ENCODE peak calls at places on chromosomes 3 and 15, in ten cellular contexts. One of them, this sample, is unnamed.

GRCh38 chr15:56528136-56528535 is 63.2 kb upstream of the MNS1 start:
- DNase-seq in ovary: no peak
- DNase-seq in GM12864: no peak
- DNase-seq in omental fat pad: no peak
- DNase-seq in fibroblast of lung: no peak
- DNase-seq in Peyer's patch: no peak
- DNase-seq in retinal pigment epithelial cell: no peak
- DNase-seq in cardiac fibroblast: peak; percentile 32
- DNase-seq in nephron progenitor cell: no peak
- DNase-seq in WTC11: no peak
- DNase-seq in this sample: no peak

GRCh38 chr3:121957674-121958419 is 63.6 kb downstream of the SLC15A2 start:
- DNase-seq in WTC11: no peak
- DNase-seq in nephron progenitor cell: no peak
- DNase-seq in ovary: no peak
- DNase-seq in omental fat pad: no peak
- DNase-seq in GM12864: no peak
- DNase-seq in Peyer's patch: no peak
- DNase-seq in retinal pigment epithelial cell: no peak
- DNase-seq in cardiac fibroblast: no peak
- DNase-seq in fibroblast of lung: no peak
- DNase-seq in this sample: no peak

GRCh38 chr15:89003865-89004725 is 84.2 kb upstream of the ABHD2 start:
- DNase-seq in ovary: no peak
- DNase-seq in cardiac fibroblast: peak; percentile 78
- DNase-seq in nephron progenitor cell: peak; percentile 45
- DNase-seq in GM12864: no peak
- DNase-seq in Peyer's patch: no peak
- DNase-seq in retinal pigment epithelial cell: no peak
- DNase-seq in WTC11: peak; percentile 71
- DNase-seq in fibroblast of lung: peak; percentile 59
- DNase-seq in omental fat pad: no peak
- DNase-seq in this sample: peak; percentile 36

GRCh38 chr3:197500812-197501211 is 55.0 kb downstream of the BDH1 start:
- DNase-seq in fibroblast of lung: no peak
- DNase-seq in nephron progenitor cell: no peak
- DNase-seq in ovary: no peak
- DNase-seq in Peyer's patch: no peak
- DNase-seq in GM12864: no peak
- DNase-seq in WTC11: no peak
- DNase-seq in cardiac fibroblast: no peak
- DNase-seq in omental fat pad: no peak
- DNase-seq in retinal pigment epithelial cell: no peak
- DNase-seq in this sample: peak; percentile 12

GRCh38 chr3:49158108-49158709 is 7.9 kb downstream of the CCDC71 start:
- DNase-seq in fibroblast of lung: no peak
- DNase-seq in nephron progenitor cell: peak; percentile 48
- DNase-seq in cardiac fibroblast: no peak
- DNase-seq in retinal pigment epithelial cell: no peak
- DNase-seq in ovary: no peak
- DNase-seq in WTC11: peak; percentile 72
- DNase-seq in Peyer's patch: peak; percentile 89
- DNase-seq in omental fat pad: no peak
- DNase-seq in GM12864: no peak
- DNase-seq in this sample: peak; percentile 49

GRCh38 chr15:38873151-38873550 is 308.5 kb upstream of the RASGRP1 start:
- DNase-seq in nephron progenitor cell: no peak
- DNase-seq in WTC11: peak; percentile 16
- DNase-seq in retinal pigment epithelial cell: no peak
- DNase-seq in cardiac fibroblast: no peak
- DNase-seq in ovary: no peak
- DNase-seq in Peyer's patch: no peak
- DNase-seq in fibroblast of lung: no peak
- DNase-seq in omental fat pad: no peak
- DNase-seq in GM12864: no peak
- DNase-seq in this sample: no peak

GRCh38 chr3:147937341-147937740 is 528.2 kb downstream of the ZIC1 start:
- DNase-seq in GM12864: no peak
- DNase-seq in cardiac fibroblast: no peak
- DNase-seq in Peyer's patch: no peak
- DNase-seq in nephron progenitor cell: no peak
- DNase-seq in omental fat pad: no peak
- DNase-seq in ovary: no peak
- DNase-seq in retinal pigment epithelial cell: peak; percentile 5
- DNase-seq in WTC11: no peak
- DNase-seq in fibroblast of lung: peak; percentile 59
- DNase-seq in this sample: no peak

GRCh38 chr15:84400820-84401219 is 165.2 kb downstream of the GOLGA6L4 start:
- DNase-seq in retinal pigment epithelial cell: no peak
- DNase-seq in Peyer's patch: no peak
- DNase-seq in omental fat pad: no peak
- DNase-seq in ovary: peak; percentile 24
- DNase-seq in fibroblast of lung: no peak
- DNase-seq in cardiac fibroblast: no peak
- DNase-seq in WTC11: no peak
- DNase-seq in nephron progenitor cell: no peak
- DNase-seq in GM12864: no peak
- DNase-seq in this sample: no peak

GRCh38 chr3:175980731-175981130 is 1121.6 kb downstream of the NAALADL2 start:
- DNase-seq in cardiac fibroblast: peak; percentile 2
- DNase-seq in Peyer's patch: no peak
- DNase-seq in nephron progenitor cell: no peak
- DNase-seq in ovary: no peak
- DNase-seq in fibroblast of lung: peak; percentile 22
- DNase-seq in WTC11: no peak
- DNase-seq in retinal pigment epithelial cell: no peak
- DNase-seq in omental fat pad: no peak
- DNase-seq in GM12864: no peak
- DNase-seq in this sample: no peak

GRCh38 chr15:56366211-56366610 is 985 bp downstream of the TEX9 start:
- DNase-seq in ovary: no peak
- DNase-seq in omental fat pad: no peak
- DNase-seq in fibroblast of lung: no peak
- DNase-seq in GM12864: no peak
- DNase-seq in Peyer's patch: no peak
- DNase-seq in WTC11: no peak
- DNase-seq in nephron progenitor cell: no peak
- DNase-seq in cardiac fibroblast: no peak
- DNase-seq in retinal pigment epithelial cell: no peak
- DNase-seq in this sample: no peak

GRCh38 chr15:48177383-48177874 is 666 bp downstream of the MYEF2 start:
- DNase-seq in nephron progenitor cell: no peak
- DNase-seq in fibroblast of lung: peak; percentile 70
- DNase-seq in omental fat pad: no peak
- DNase-seq in GM12864: peak; percentile 18
- DNase-seq in retinal pigment epithelial cell: peak; percentile 18
- DNase-seq in ovary: no peak
- DNase-seq in WTC11: no peak
- DNase-seq in cardiac fibroblast: peak; percentile 59
- DNase-seq in Peyer's patch: no peak
- DNase-seq in this sample: peak; percentile 40

GRCh38 chr15:72685925-72686794 is at the start of the genes BBS4 and HIGD2B:
- DNase-seq in Peyer's patch: peak; percentile 95
- DNase-seq in ovary: peak; percentile 89
- DNase-seq in GM12864: peak; percentile 75
- DNase-seq in omental fat pad: peak; percentile 63
- DNase-seq in retinal pigment epithelial cell: peak; percentile 69
- DNase-seq in WTC11: peak; percentile 89
- DNase-seq in cardiac fibroblast: peak; percentile 87
- DNase-seq in nephron progenitor cell: peak; percentile 90
- DNase-seq in fibroblast of lung: peak; percentile 87
- DNase-seq in this sample: peak; percentile 81

GRCh38 chr3:54951405-54951804 is 23.5 kb upstream of the LRTM1 start:
- DNase-seq in cardiac fibroblast: peak; percentile 92
- DNase-seq in WTC11: peak; percentile 73
- DNase-seq in Peyer's patch: peak; percentile 59
- DNase-seq in GM12864: no peak
- DNase-seq in retinal pigment epithelial cell: peak; percentile 56
- DNase-seq in nephron progenitor cell: peak; percentile 72
- DNase-seq in fibroblast of lung: peak; percentile 93
- DNase-seq in omental fat pad: peak; percentile 23
- DNase-seq in ovary: peak; percentile 88
- DNase-seq in this sample: no peak

GRCh38 chr3:105401254-105401653 is 34.5 kb downstream of the ALCAM start:
- DNase-seq in cardiac fibroblast: no peak
- DNase-seq in Peyer's patch: no peak
- DNase-seq in retinal pigment epithelial cell: no peak
- DNase-seq in nephron progenitor cell: no peak
- DNase-seq in omental fat pad: no peak
- DNase-seq in GM12864: no peak
- DNase-seq in WTC11: no peak
- DNase-seq in ovary: no peak
- DNase-seq in fibroblast of lung: no peak
- DNase-seq in this sample: no peak

GRCh38 chr3:191068946-191069813 is 129.9 kb upstream of the OSTN start:
- DNase-seq in nephron progenitor cell: no peak
- DNase-seq in GM12864: no peak
- DNase-seq in cardiac fibroblast: peak; percentile 80
- DNase-seq in retinal pigment epithelial cell: no peak
- DNase-seq in omental fat pad: no peak
- DNase-seq in WTC11: no peak
- DNase-seq in ovary: no peak
- DNase-seq in fibroblast of lung: no peak
- DNase-seq in Peyer's patch: no peak
- DNase-seq in this sample: no peak

GRCh38 chr3:51083490-51083889 is 301.6 kb upstream of the MANF start:
- DNase-seq in retinal pigment epithelial cell: no peak
- DNase-seq in WTC11: no peak
- DNase-seq in GM12864: no peak
- DNase-seq in fibroblast of lung: no peak
- DNase-seq in omental fat pad: no peak
- DNase-seq in ovary: no peak
- DNase-seq in cardiac fibroblast: no peak
- DNase-seq in nephron progenitor cell: no peak
- DNase-seq in Peyer's patch: no peak
- DNase-seq in this sample: no peak

GRCh38 chr15:69578792-69579587 is 126.4 kb downstream of the RPLP1 start:
- DNase-seq in WTC11: no peak
- DNase-seq in ovary: no peak
- DNase-seq in Peyer's patch: peak; percentile 89
- DNase-seq in GM12864: no peak
- DNase-seq in nephron progenitor cell: no peak
- DNase-seq in retinal pigment epithelial cell: no peak
- DNase-seq in fibroblast of lung: peak; percentile 52
- DNase-seq in cardiac fibroblast: no peak
- DNase-seq in omental fat pad: no peak
- DNase-seq in this sample: no peak

GRCh38 chr3:136114421-136114820 is 81.7 kb downstream of the MSL2 start:
- DNase-seq in nephron progenitor cell: no peak
- DNase-seq in fibroblast of lung: peak; percentile 78
- DNase-seq in ovary: no peak
- DNase-seq in WTC11: no peak
- DNase-seq in retinal pigment epithelial cell: no peak
- DNase-seq in Peyer's patch: no peak
- DNase-seq in cardiac fibroblast: no peak
- DNase-seq in omental fat pad: no peak
- DNase-seq in GM12864: no peak
- DNase-seq in this sample: no peak

DNA sequence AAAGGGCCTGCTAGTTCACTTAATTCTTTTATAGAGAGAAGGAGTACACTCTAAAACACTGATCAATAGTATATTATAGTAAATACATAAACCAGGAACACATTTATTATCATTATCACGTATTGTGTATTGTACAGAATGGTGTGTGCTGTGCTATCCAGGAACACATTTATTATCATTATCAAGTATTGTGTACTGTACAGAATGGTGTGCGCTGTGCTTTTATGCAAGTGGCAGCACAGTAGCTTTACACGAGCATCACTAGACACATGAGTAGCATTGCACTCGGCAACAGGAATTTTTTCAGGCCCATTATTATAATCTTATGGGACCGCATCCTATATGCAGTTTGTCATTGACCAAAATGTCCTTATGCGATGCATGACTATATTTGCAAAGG is 20.9 kb upstream of the MUC20 start:
- DNase-seq in cardiac fibroblast: no peak
- DNase-seq in nephron progenitor cell: no peak
- DNase-seq in omental fat pad: no peak
- DNase-seq in Peyer's patch: no peak
- DNase-seq in WTC11: no peak
- DNase-seq in fibroblast of lung: no peak
- DNase-seq in retinal pigment epithelial cell: no peak
- DNase-seq in GM12864: no peak
- DNase-seq in ovary: no peak
- DNase-seq in this sample: no peak
- TF ChIP-seq CTCF in cardiac fibroblast: no peak
- TF ChIP-seq CTCF in nephron progenitor cell: no peak
- TF ChIP-seq CTCF in omental fat pad: no peak
- TF ChIP-seq CTCF in Peyer's patch: no peak
- TF ChIP-seq CTCF in WTC11: no peak
- TF ChIP-seq CTCF in fibroblast of lung: no peak
- TF ChIP-seq CTCF in retinal pigment epithelial cell: no peak
- TF ChIP-seq CTCF in GM12864: no peak
- TF ChIP-seq CTCF in ovary: no peak
- TF ChIP-seq CTCF in this sample: no peak

GRCh38 chr3:111210003-111210699 is 138.5 kb downstream of the NECTIN3 start:
- DNase-seq in fibroblast of lung: peak; percentile 62
- DNase-seq in ovary: no peak
- DNase-seq in nephron progenitor cell: no peak
- DNase-seq in omental fat pad: no peak
- DNase-seq in Peyer's patch: no peak
- DNase-seq in retinal pigment epithelial cell: no peak
- DNase-seq in cardiac fibroblast: peak; percentile 46
- DNase-seq in GM12864: no peak
- DNase-seq in WTC11: no peak
- DNase-seq in this sample: no peak
- TF ChIP-seq CTCF in fibroblast of lung: no peak
- TF ChIP-seq CTCF in ovary: no peak
- TF ChIP-seq CTCF in nephron progenitor cell: no peak
- TF ChIP-seq CTCF in omental fat pad: no peak
- TF ChIP-seq CTCF in Peyer's patch: peak; percentile 4
- TF ChIP-seq CTCF in retinal pigment epithelial cell: peak; percentile 26
- TF ChIP-seq CTCF in cardiac fibroblast: no peak
- TF ChIP-seq CTCF in GM12864: no peak
- TF ChIP-seq CTCF in WTC11: no peak
- TF ChIP-seq CTCF in this sample: no peak

DNA sequence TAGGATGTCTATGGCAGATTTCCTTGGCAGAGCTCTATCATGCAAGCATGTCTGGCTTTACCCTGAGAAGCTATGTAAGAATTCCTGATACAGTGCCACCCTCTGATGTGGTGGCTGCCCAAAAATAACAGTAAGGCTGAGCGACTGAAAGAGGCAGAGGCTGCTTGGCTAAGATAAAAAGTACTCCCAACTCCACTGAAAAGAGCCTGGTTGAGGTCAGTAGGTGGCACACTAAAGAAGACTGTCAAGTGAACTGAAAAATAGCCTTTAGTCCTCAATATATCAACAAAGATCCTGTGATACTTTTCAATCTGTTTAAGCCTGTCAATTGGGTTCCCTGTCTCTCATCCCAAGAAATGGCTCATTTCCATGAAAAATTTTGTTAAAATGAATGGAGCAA is 31.7 kb downstream of the BTLA start:
- DNase-seq in omental fat pad: no peak
- DNase-seq in GM12864: no peak
- DNase-seq in ovary: no peak
- DNase-seq in Peyer's patch: no peak
- DNase-seq in WTC11: no peak
- DNase-seq in retinal pigment epithelial cell: no peak
- DNase-seq in nephron progenitor cell: no peak
- DNase-seq in fibroblast of lung: no peak
- DNase-seq in cardiac fibroblast: no peak
- DNase-seq in this sample: no peak
- TF ChIP-seq CTCF in omental fat pad: no peak
- TF ChIP-seq CTCF in GM12864: no peak
- TF ChIP-seq CTCF in ovary: no peak
- TF ChIP-seq CTCF in Peyer's patch: no peak
- TF ChIP-seq CTCF in WTC11: no peak
- TF ChIP-seq CTCF in retinal pigment epithelial cell: no peak
- TF ChIP-seq CTCF in nephron progenitor cell: no peak
- TF ChIP-seq CTCF in fibroblast of lung: no peak
- TF ChIP-seq CTCF in cardiac fibroblast: no peak
- TF ChIP-seq CTCF in this sample: peak; percentile 5

GRCh38 chr15:37040072-37040742 is 60.1 kb downstream of the MEIS2 start:
- DNase-seq in ovary: no peak
- DNase-seq in GM12864: no peak
- DNase-seq in nephron progenitor cell: no peak
- DNase-seq in Peyer's patch: no peak
- DNase-seq in retinal pigment epithelial cell: no peak
- DNase-seq in cardiac fibroblast: no peak
- DNase-seq in omental fat pad: no peak
- DNase-seq in fibroblast of lung: no peak
- DNase-seq in WTC11: no peak
- DNase-seq in this sample: no peak
- TF ChIP-seq CTCF in ovary: no peak
- TF ChIP-seq CTCF in GM12864: no peak
- TF ChIP-seq CTCF in nephron progenitor cell: no peak
- TF ChIP-seq CTCF in Peyer's patch: no peak
- TF ChIP-seq CTCF in retinal pigment epithelial cell: no peak
- TF ChIP-seq CTCF in cardiac fibroblast: no peak
- TF ChIP-seq CTCF in omental fat pad: no peak
- TF ChIP-seq CTCF in fibroblast of lung: no peak
- TF ChIP-seq CTCF in WTC11: no peak
- TF ChIP-seq CTCF in this sample: no peak

This sample was measured in GM13977.